ENCODE peak calls at places on chromosomes 4 and X, in seven cellular contexts. Z, A, D, I, X, E and Q are unnamed samples.
A peak's percentile ranks its signal among the peaks of the same experiment; 100 is the strongest.

GRCh38 chrX:8305336-8305735 is 134.3 kb upstream of the VCX2 start:
- DNase-seq in Z (no peak), A (no peak), D (no peak), I (no peak), X (no peak), E (no peak), Q (no peak)

GRCh38 chr4:185520119-185520518 is 15.2 kb downstream of the PDLIM3 start:
- DNase-seq in Z (no peak), A (no peak), D (no peak), I (no peak), X (no peak), E (no peak), Q (no peak)

GRCh38 chr4:181601118-181601517 is 642.1 kb upstream of the TENM3 start:
- DNase-seq in Z (no peak), A (no peak), D (no peak), I (no peak), X (peak; percentile 4), E (no peak), Q (no peak)

GRCh38 chrX:24341795-24342194 is 18.6 kb upstream of the SUPT20HL1 start:
- DNase-seq in Z (no peak), A (no peak), D (no peak), I (no peak), X (peak; percentile 85), E (no peak), Q (no peak)

GRCh38 chr4:60790608-60791007 is 409.5 kb upstream of the ADGRL3 start:
- DNase-seq in Z (no peak), A (no peak), D (no peak), I (no peak), X (no peak), E (no peak), Q (no peak)

GRCh38 chr4:77073981-77074865 is 1.6 kb downstream of the CCNI start:
- DNase-seq in Z (no peak), A (no peak), D (no peak), I (no peak), X (peak; percentile 44), E (no peak), Q (no peak)

GRCh38 chr4:70945046-70945445 is 42.9 kb downstream of the MOB1B start:
- DNase-seq in Z (no peak), A (no peak), D (no peak), I (no peak), X (no peak), E (no peak), Q (no peak)

GRCh38 chr4:153468587-153468986 is 2.4 kb downstream of the TMEM131L start:
- DNase-seq in Z (no peak), A (no peak), D (no peak), I (no peak), X (no peak), E (no peak), Q (no peak)

GRCh38 chrX:132169554-132169953 is 41.7 kb upstream of the FRMD7 start:
- DNase-seq in Z (no peak), A (no peak), D (no peak), I (no peak), X (no peak), E (no peak), Q (no peak)

GRCh38 chr4:10030946-10031662 is 9.8 kb upstream of the SLC2A9 start:
- DNase-seq in Z (no peak), A (no peak), D (no peak), I (no peak), X (no peak), E (peak; percentile 22), Q (no peak)
- H3K27ac ChIP-seq in Z (no peak overlapping the region), A (no peak overlapping the region), D (no peak overlapping the region), I (no peak overlapping the region), X (no peak overlapping the region), E (peak overlapping the region; percentile 75), Q (no peak overlapping the region)

DNA sequence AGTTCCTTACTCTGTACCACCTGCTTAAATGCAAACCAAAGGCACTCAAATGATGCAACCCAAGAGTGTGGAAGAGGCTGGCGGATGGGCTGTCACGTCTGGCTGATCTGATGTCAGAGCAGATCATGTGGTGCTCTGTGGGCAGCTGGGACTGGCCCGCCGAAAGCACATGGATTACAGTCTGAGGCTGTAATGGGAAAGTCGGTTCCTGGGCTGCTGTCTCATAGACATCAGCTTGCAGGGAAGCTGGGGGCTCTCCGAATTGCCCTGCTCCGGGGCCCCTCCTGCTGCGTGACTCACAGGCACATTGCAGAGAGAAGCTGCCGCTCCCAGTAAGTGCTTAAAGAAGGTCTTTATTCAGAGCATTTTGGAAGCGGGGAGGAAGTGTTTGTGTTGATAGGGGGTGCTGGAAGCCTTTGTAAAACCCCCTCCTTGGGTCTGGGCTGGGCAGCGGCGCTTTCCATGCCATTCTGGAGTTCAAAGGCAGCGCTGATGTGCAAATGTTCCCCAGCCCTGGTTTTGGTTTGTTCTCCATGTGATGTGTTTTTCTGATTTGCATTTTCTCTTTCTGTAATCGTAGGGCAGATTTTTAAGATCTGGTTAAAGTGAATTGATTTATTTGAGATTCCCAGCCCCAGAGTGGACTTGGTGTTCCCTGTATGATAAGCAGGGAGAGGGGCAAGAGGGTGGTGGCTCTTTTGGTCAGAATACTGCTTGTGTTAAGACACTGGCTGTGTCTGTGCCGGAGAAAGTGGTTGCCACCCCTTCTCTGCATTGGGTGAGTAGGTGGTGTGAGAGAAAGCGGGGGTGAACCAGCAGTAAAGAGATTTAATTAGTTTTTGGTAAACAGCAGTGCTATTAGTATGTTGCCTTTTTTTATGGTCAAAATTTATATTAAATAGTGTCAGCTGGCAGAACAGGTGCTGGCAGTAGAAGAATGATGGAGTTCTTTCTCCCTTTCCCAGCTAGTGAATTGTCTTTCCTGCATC is 181.3 kb downstream of the LARP7 start:
- DNase-seq in Z (peak; percentile 7), A (no peak), D (no peak), I (peak; percentile 89), X (peak; percentile 96), E (peak; percentile 93), Q (peak; percentile 72)
- H3K27ac ChIP-seq in Z (no peak overlapping the region), A (no peak overlapping the region), D (no peak overlapping the region), I (peak overlapping the region; percentile 74), X (peak overlapping the region; percentile 75), E (peak overlapping the region; percentile 82), Q (peak overlapping the region; percentile 90)

GRCh38 chr4:38983756-38984647 is 48.2 kb downstream of the TMEM156 start:
- DNase-seq in Z (no peak), A (no peak), D (no peak), I (no peak), X (peak; percentile 70), E (no peak), Q (no peak)

GRCh38 chr4:38982356-38983095 is 49.7 kb downstream of the TMEM156 start:
- DNase-seq in Z (no peak), A (no peak), D (no peak), I (no peak), X (peak; percentile 85), E (no peak), Q (no peak)

GRCh38 chr4:38979511-38980230 is 52.5 kb downstream of the TMEM156 start:
- DNase-seq in Z (no peak), A (no peak), D (no peak), I (no peak), X (peak; percentile 52), E (no peak), Q (no peak)

GRCh38 chr4:38979081-38979480 is 53.1 kb downstream of the TMEM156 start:
- DNase-seq in Z (no peak), A (no peak), D (no peak), I (no peak), X (no peak), E (no peak), Q (no peak)

GRCh38 chr4:38980903-38981676 is 51.1 kb downstream of the TMEM156 start:
- DNase-seq in Z (no peak), A (no peak), D (no peak), I (no peak), X (peak; percentile 84), E (no peak), Q (no peak)
- H3K27ac ChIP-seq in Z (no peak overlapping the region), A (no peak overlapping the region), D (no peak overlapping the region), I (no peak overlapping the region), X (peak overlapping the region; percentile 49), E (no peak overlapping the region), Q (no peak overlapping the region)

DNA sequence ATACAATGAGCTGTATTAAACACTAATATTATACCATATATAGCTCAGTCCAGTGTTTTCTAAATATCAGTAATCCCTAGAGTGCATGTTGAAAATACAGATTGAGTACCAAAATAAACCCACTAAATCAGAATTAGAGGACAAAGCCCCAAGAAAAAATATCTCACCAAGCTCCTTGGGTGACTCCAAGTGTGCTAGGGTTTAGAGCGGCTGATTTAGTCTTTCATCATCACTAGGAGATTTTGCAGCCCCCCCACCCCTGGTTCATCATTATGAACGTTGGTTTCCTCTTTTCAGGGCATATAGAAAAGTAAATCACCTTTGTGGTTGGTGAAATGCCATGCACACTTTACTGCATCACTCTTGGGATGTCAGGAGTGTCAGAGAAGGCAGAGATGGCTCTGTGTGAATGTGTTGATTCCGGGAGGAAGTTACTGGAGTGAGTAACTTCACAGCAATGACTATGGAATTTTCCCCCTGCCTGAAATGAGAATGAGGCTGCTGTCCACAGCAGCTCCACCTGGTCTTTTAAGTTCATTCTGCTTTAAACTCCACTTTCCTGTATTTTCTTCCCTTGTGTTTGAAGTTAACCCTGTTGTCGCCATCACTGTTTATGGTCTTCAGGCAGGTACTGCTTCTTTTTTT is 25.2 kb upstream of the ANAPC4 start:
- DNase-seq in Z (no peak), A (no peak), D (no peak), I (no peak), X (peak; percentile 73), E (peak; percentile 62), Q (no peak)
- H3K27ac ChIP-seq in Z (no peak overlapping the region), A (no peak overlapping the region), D (no peak overlapping the region), I (no peak overlapping the region), X (peak overlapping the region; percentile 30), E (no peak overlapping the region), Q (no peak overlapping the region)